ENCODE peak calls at places on chromosomes 13 and 19, in seven cellular contexts. R, W, F, S, C, Y and E are unnamed samples.

GRCh38 chr13:75825161-75825560 is 189.0 kb downstream of the LMO7 start:
- DNase-seq in R (no peak), W (no peak), F (no peak), S (no peak), C (no peak), Y (no peak), E (no peak)

GRCh38 chr19:27765397-27765796 is 1447.6 kb downstream of the UQCRFS1 start:
- DNase-seq in R (no peak), W (no peak), F (no peak), S (no peak), C (no peak), Y (no peak), E (no peak)

GRCh38 chr19:37991841-37992248 is 84.8 kb downstream of the SIPA1L3 start:
- DNase-seq in R (no peak), W (no peak), F (no peak), S (no peak), C (peak), Y (no peak), E (no peak)

GRCh38 chr13:108220042-108220441 is 1.9 kb downstream of the ABHD13 start:
- DNase-seq in R (no peak), W (no peak), F (no peak), S (no peak), C (no peak), Y (no peak), E (no peak)

GRCh38 chr13:95644611-95645052 is at the start of gene DZIP1:
- DNase-seq in R (peak), W (peak), F (peak), S (no peak), C (peak), Y (peak), E (no peak)

GRCh38 chr19:49118565-49119410 is at the start of gene C19orf73:
- DNase-seq in R (peak), W (peak), F (peak), S (peak), C (peak), Y (peak), E (peak)

GRCh38 chr19:45323671-45324081 is 1.0 kb upstream of the CKM start:
- DNase-seq in R (peak), W (peak), F (no peak), S (no peak), C (no peak), Y (no peak), E (no peak)

GRCh38 chr13:20664304-20664703 is 39.2 kb upstream of the IL17D start:
- DNase-seq in R (no peak), W (no peak), F (no peak), S (no peak), C (no peak), Y (no peak), E (no peak)

GRCh38 chr13:69553976-69554375 is 553.6 kb upstream of the ATXN8OS start:
- DNase-seq in R (no peak), W (no peak), F (no peak), S (no peak), C (no peak), Y (no peak), E (no peak)

GRCh38 chr19:35551091-35551810 is 5.8 kb downstream of the TMEM147 start:
- DNase-seq in R (no peak), W (no peak), F (no peak), S (no peak), C (no peak), Y (no peak), E (no peak)

GRCh38 chr13:49625392-49626137 is 2.7 kb upstream of the ARL11 start:
- DNase-seq in R (peak), W (no peak), F (peak), S (no peak), C (no peak), Y (peak), E (no peak)

GRCh38 chr19:36060430-36060829 is 5.7 kb downstream of the WDR62 start:
- DNase-seq in R (peak), W (peak), F (no peak), S (no peak), C (peak), Y (peak), E (no peak)

GRCh38 chr19:49442793-49443365 is 1.6 kb upstream of the SLC17A7 start:
- DNase-seq in R (peak), W (peak), F (peak), S (peak), C (peak), Y (peak), E (no peak)

GRCh38 chr13:107025991-107026390 is 458.1 kb upstream of the ARGLU1 start:
- DNase-seq in R (peak), W (no peak), F (no peak), S (no peak), C (peak), Y (peak), E (no peak)

GRCh38 chr19:3607398-3608078 is 863 bp upstream of the TBXA2R start:
- DNase-seq in R (peak), W (peak), F (peak), S (peak), C (peak), Y (no peak), E (no peak)

GRCh38 chr19:11378319-11379189 is 4.1 kb downstream of the SWSAP1 start:
- DNase-seq in R (peak), W (peak), F (no peak), S (no peak), C (peak), Y (peak), E (no peak)

GRCh38 chr13:84959818-84960217 is 839.4 kb downstream of the SLITRK6 start:
- DNase-seq in R (no peak), W (no peak), F (no peak), S (no peak), C (no peak), Y (no peak), E (no peak)

GRCh38 chr19:516884-517424 is 9.7 kb downstream of the TPGS1 start:
- DNase-seq in R (no peak), W (no peak), F (no peak), S (no peak), C (no peak), Y (no peak), E (no peak)

GRCh38 chr19:33325920-33326319 is 23.6 kb upstream of the CEBPA start:
- DNase-seq in R (no peak), W (no peak), F (no peak), S (no peak), C (peak), Y (no peak), E (no peak)

GRCh38 chr19:30448386-30449130 is 76.4 kb downstream of the ZNF536 start:
- DNase-seq in R (no peak), W (peak), F (no peak), S (no peak), C (no peak), Y (no peak), E (no peak)

GRCh38 chr19:30450945-30451344 is 78.8 kb downstream of the ZNF536 start:
- DNase-seq in R (no peak), W (peak), F (peak), S (no peak), C (no peak), Y (no peak), E (no peak)

GRCh38 chr19:30450101-30450500 is 77.9 kb downstream of the ZNF536 start:
- DNase-seq in R (peak), W (peak), F (peak), S (no peak), C (peak), Y (no peak), E (no peak)

GRCh38 chr19:30449191-30449590 is 77.0 kb downstream of the ZNF536 start:
- DNase-seq in R (no peak), W (no peak), F (no peak), S (no peak), C (no peak), Y (no peak), E (no peak)

DNA sequence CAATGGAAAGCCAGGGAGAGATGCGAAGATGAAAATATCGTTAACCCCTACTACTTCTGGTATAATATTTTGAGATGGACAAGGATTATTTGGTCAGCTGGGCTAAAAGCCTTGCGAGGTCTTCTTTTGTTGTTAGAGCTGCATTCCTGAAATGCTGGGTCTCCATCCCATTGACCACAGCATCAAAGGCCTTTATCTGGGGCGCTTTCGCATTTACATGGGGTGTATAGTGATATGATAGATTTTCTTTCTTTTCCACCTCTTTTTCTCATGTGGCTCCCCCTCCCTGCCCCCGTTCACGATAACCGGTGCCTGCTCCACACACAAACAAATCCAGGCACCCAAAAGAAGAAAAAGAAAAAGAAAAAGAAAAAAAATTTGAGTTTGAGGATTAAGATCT is 77.5 kb downstream of the ZNF536 start:
- DNase-seq in R (no peak), W (peak), F (no peak), S (no peak), C (peak), Y (no peak), E (no peak)
- H3K27ac ChIP-seq in R (peak), W (no peak), F (no peak), S (no peak), C (no peak), Y (no peak), E (no peak)

DNA sequence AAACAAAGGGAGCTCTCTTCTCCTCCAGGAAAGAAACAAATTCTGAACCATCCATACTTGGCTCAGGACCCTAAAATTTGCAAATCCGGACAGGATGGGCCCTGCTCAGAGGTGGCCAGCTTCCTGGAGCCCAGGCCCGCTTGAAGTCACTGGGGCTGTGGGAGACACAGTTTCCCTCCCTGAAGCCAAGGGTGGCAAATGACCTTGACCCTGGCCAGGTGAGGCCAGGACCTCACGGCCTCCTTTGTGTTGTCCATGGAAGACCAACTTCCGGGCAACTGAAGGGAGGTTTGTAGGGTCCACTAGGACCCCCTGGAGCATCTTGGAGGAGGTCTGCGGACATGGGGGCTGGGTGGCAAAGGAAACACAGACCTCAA is 5.5 kb downstream of the NANOS3 start:
- DNase-seq in R (no peak), W (no peak), F (no peak), S (no peak), C (no peak), Y (no peak), E (no peak)
- H3K27ac ChIP-seq in R (peak), W (no peak), F (no peak), S (peak), C (no peak), Y (no peak), E (peak)

GRCh38 chr13:99970761-99971575 is 599 bp downstream of the ZIC5 start:
- DNase-seq in R (no peak), W (peak), F (no peak), S (no peak), C (no peak), Y (no peak), E (no peak)
- H3K27ac ChIP-seq in R (no peak), W (peak), F (no peak), S (no peak), C (no peak), Y (no peak), E (no peak)

GRCh38 chr13:24502567-24503375 is 9.8 kb downstream of the PARP4 start:
- DNase-seq in R (peak), W (peak), F (no peak), S (no peak), C (peak), Y (peak), E (no peak)

GRCh38 chr13:24503376-24503690 is 9.2 kb downstream of the PARP4 start:
- DNase-seq in R (no peak), W (no peak), F (no peak), S (no peak), C (no peak), Y (no peak), E (no peak)

GRCh38 chr13:24506698-24507335 is 5.8 kb downstream of the PARP4 start:
- DNase-seq in R (no peak), W (no peak), F (no peak), S (no peak), C (no peak), Y (no peak), E (no peak)

GRCh38 chr13:24505756-24506155 is 6.8 kb downstream of the PARP4 start:
- DNase-seq in R (no peak), W (no peak), F (no peak), S (no peak), C (no peak), Y (no peak), E (no peak)

DNA sequence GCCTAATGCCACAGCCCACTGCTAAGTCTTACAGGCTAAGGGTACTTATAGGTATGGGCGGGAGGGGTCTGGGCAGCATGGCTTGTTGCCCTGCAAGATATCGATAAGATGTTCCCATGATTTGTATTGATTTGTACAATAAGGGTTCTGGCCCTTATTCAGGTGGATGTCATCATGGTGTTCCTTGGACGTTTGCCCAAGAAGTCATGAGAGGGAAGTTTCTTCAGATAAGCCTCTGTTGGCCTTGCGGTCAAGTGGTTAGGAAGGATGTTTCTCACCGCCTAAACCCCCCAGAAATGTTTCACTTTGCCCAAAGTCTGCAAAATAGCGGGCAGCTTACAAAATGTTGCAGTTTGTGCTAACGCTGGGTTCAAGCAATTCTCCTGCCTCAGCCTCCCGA is 7.3 kb downstream of the PARP4 start:
- DNase-seq in R (no peak), W (no peak), F (no peak), S (no peak), C (peak), Y (peak), E (no peak)
- H3K27ac ChIP-seq in R (no peak), W (no peak), F (no peak), S (no peak), C (no peak), Y (no peak), E (no peak)

GRCh38 chr19:2247433-2248101 is 1.6 kb upstream of the AMH start:
- DNase-seq in R (no peak), W (no peak), F (no peak), S (no peak), C (no peak), Y (no peak), E (no peak)
- H3K27ac ChIP-seq in R (peak), W (no peak), F (no peak), S (no peak), C (peak), Y (no peak), E (no peak)

GRCh38 chr13:33884506-33885221 is 66.7 kb downstream of the RFC3 start:
- DNase-seq in R (no peak), W (no peak), F (no peak), S (no peak), C (no peak), Y (no peak), E (no peak)
- H3K27ac ChIP-seq in R (no peak), W (no peak), F (no peak), S (no peak), C (no peak), Y (no peak), E (no peak)

GRCh38 chr19:14512420-14512961 is 5.7 kb downstream of the DNAJB1 start:
- DNase-seq in R (no peak), W (no peak), F (no peak), S (no peak), C (no peak), Y (no peak), E (no peak)

GRCh38 chr19:14514215-14514871 is 3.9 kb downstream of the DNAJB1 start:
- DNase-seq in R (no peak), W (no peak), F (no peak), S (no peak), C (no peak), Y (no peak), E (no peak)

GRCh38 chr19:14509382-14509781 is 8.8 kb downstream of the DNAJB1 start:
- DNase-seq in R (no peak), W (no peak), F (no peak), S (no peak), C (no peak), Y (no peak), E (no peak)

GRCh38 chr19:14507704-14508246 is 10.4 kb downstream of the DNAJB1 start:
- DNase-seq in R (no peak), W (no peak), F (no peak), S (no peak), C (peak), Y (peak), E (no peak)

GRCh38 chr19:14511245-14511625 is 7.0 kb downstream of the DNAJB1 start:
- DNase-seq in R (no peak), W (no peak), F (no peak), S (no peak), C (no peak), Y (no peak), E (no peak)
- H3K27ac ChIP-seq in R (peak), W (no peak), F (no peak), S (no peak), C (peak), Y (peak), E (no peak)

DNA sequence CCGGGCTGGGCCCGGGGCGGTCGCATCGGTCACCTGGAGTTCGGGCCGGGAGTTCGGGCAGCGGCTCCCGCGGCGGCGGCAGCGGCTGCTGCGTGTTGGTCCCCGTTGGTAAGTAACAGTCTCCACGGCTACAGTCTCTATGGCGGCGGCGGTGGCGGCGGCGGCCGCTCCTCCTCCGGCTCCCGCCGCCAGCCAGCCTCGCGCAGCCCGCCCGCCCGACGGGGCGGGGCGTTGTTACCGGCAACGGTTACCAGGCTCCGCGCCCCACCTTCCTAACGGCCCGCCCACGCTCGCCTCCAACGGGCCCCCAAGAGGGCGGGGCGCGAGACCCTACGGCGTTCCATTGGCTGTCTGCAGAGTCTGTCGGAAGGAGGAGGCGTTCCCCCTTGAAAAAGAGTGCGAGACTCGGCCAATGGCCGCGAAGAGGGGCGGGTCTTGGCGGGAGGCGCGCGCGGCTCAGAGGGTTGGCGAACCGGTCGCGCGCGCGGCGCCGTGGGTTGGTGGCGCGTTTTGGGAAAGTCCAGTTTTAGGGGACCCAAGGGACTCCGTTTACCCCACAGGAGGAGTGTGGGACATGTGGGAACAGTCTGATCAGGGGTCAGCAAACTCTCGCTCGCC is at the start of gene RFX2:
- DNase-seq in R (peak), W (peak), F (peak), S (peak), C (peak), Y (peak), E (peak)
- H3K27ac ChIP-seq in R (peak), W (no peak), F (peak), S (peak), C (peak), Y (peak), E (peak)

GRCh38 chr13:98286814-98287213 is 109.7 kb upstream of the RNF113B start:
- DNase-seq in R (no peak), W (no peak), F (no peak), S (no peak), C (no peak), Y (no peak), E (no peak)
- H3K27ac ChIP-seq in R (no peak), W (no peak), F (no peak), S (no peak), C (no peak), Y (no peak), E (no peak)